ENCODE peak calls at places on chromosomes 1 and 21, in six cellular contexts. One of them, this sample, is unnamed.

GRCh38 chr1:10635385-10635896 is 160.7 kb downstream of the PEX14 start:
- DNase-seq in HCT116: no peak
- DNase-seq in neural progenitor cell: no peak
- DNase-seq in SK-N-SH: peak; percentile 49
- DNase-seq in MM.1S: no peak
- DNase-seq in PC-3: peak; percentile 79
- DNase-seq in this sample: peak; percentile 86

GRCh38 chr1:231693361-231694080 is 66.9 kb downstream of the DISC1 start:
- DNase-seq in SK-N-SH: no peak
- DNase-seq in HCT116: no peak
- DNase-seq in MM.1S: no peak
- DNase-seq in neural progenitor cell: no peak
- DNase-seq in PC-3: no peak
- DNase-seq in this sample: no peak

GRCh38 chr1:59146651-59147358 is 150.1 kb upstream of the FGGY start:
- DNase-seq in SK-N-SH: peak; percentile 56
- DNase-seq in PC-3: peak; percentile 46
- DNase-seq in neural progenitor cell: peak; percentile 66
- DNase-seq in HCT116: no peak
- DNase-seq in MM.1S: peak; percentile 29
- DNase-seq in this sample: peak; percentile 62

GRCh38 chr1:25795955-25796806 is 3.8 kb upstream of the SELENON start:
- DNase-seq in PC-3: peak; percentile 16
- DNase-seq in neural progenitor cell: no peak
- DNase-seq in HCT116: no peak
- DNase-seq in MM.1S: no peak
- DNase-seq in SK-N-SH: no peak
- DNase-seq in this sample: no peak

GRCh38 chr1:53712276-53712675 is 26.7 kb downstream of the GLIS1 start:
- DNase-seq in HCT116: no peak
- DNase-seq in SK-N-SH: no peak
- DNase-seq in neural progenitor cell: no peak
- DNase-seq in MM.1S: no peak
- DNase-seq in PC-3: peak; percentile 58
- DNase-seq in this sample: no peak

GRCh38 chr1:6162773-6163172 is 17.3 kb downstream of the CHD5 start:
- DNase-seq in neural progenitor cell: peak; percentile 49
- DNase-seq in PC-3: no peak
- DNase-seq in MM.1S: no peak
- DNase-seq in SK-N-SH: peak; percentile 90
- DNase-seq in HCT116: no peak
- DNase-seq in this sample: no peak

GRCh38 chr1:156684227-156684782 is 7.1 kb upstream of the NES start:
- DNase-seq in HCT116: no peak
- DNase-seq in PC-3: peak; percentile 54
- DNase-seq in MM.1S: no peak
- DNase-seq in neural progenitor cell: no peak
- DNase-seq in SK-N-SH: no peak
- DNase-seq in this sample: peak; percentile 86

GRCh38 chr1:77347646-77348045 is 65.8 kb downstream of the AK5 start:
- DNase-seq in HCT116: peak; percentile 4
- DNase-seq in MM.1S: no peak
- DNase-seq in PC-3: peak; percentile 86
- DNase-seq in SK-N-SH: no peak
- DNase-seq in neural progenitor cell: no peak
- DNase-seq in this sample: peak; percentile 96

GRCh38 chr1:209349372-209350324 is 233.9 kb upstream of the CAMK1G start:
- DNase-seq in neural progenitor cell: peak; percentile 19
- DNase-seq in PC-3: no peak
- DNase-seq in MM.1S: peak; percentile 19
- DNase-seq in HCT116: no peak
- DNase-seq in SK-N-SH: peak; percentile 69
- DNase-seq in this sample: peak; percentile 45

GRCh38 chr1:219347843-219348475 is 174.3 kb downstream of the LYPLAL1 start:
- DNase-seq in HCT116: no peak
- DNase-seq in MM.1S: no peak
- DNase-seq in SK-N-SH: no peak
- DNase-seq in neural progenitor cell: no peak
- DNase-seq in PC-3: no peak
- DNase-seq in this sample: no peak

GRCh38 chr1:205633421-205633976 is 1.7 kb upstream of the ELK4 start:
- DNase-seq in MM.1S: no peak
- DNase-seq in neural progenitor cell: no peak
- DNase-seq in HCT116: no peak
- DNase-seq in SK-N-SH: no peak
- DNase-seq in PC-3: peak; percentile 78
- DNase-seq in this sample: peak; percentile 93

GRCh38 chr21:32001390-32001789 is 128.6 kb downstream of the HUNK start:
- DNase-seq in PC-3: no peak
- DNase-seq in MM.1S: no peak
- DNase-seq in neural progenitor cell: no peak
- DNase-seq in HCT116: no peak
- DNase-seq in SK-N-SH: no peak
- DNase-seq in this sample: no peak

GRCh38 chr1:163737261-163737660 is 415.5 kb downstream of the NUF2 start:
- DNase-seq in SK-N-SH: no peak
- DNase-seq in HCT116: no peak
- DNase-seq in PC-3: peak; percentile 15
- DNase-seq in neural progenitor cell: no peak
- DNase-seq in MM.1S: no peak
- DNase-seq in this sample: no peak

GRCh38 chr1:79005945-79006344 is 585 bp downstream of the ADGRL4 start:
- DNase-seq in SK-N-SH: no peak
- DNase-seq in PC-3: no peak
- DNase-seq in MM.1S: no peak
- DNase-seq in HCT116: no peak
- DNase-seq in neural progenitor cell: peak; percentile 5
- DNase-seq in this sample: peak; percentile 40

GRCh38 chr1:115052454-115053083 is 22.9 kb downstream of the TSHB start:
- DNase-seq in MM.1S: peak; percentile 33
- DNase-seq in SK-N-SH: peak; percentile 61
- DNase-seq in neural progenitor cell: peak; percentile 80
- DNase-seq in HCT116: peak; percentile 62
- DNase-seq in PC-3: peak; percentile 86
- DNase-seq in this sample: peak; percentile 69

GRCh38 chr21:36881223-36881622 is 85.2 kb downstream of the HLCS start:
- DNase-seq in SK-N-SH: no peak
- DNase-seq in PC-3: no peak
- DNase-seq in MM.1S: no peak
- DNase-seq in neural progenitor cell: no peak
- DNase-seq in HCT116: no peak
- DNase-seq in this sample: no peak

GRCh38 chr1:206141996-206142395 is 24.8 kb upstream of the AVPR1B start:
- DNase-seq in SK-N-SH: no peak
- DNase-seq in neural progenitor cell: no peak
- DNase-seq in PC-3: no peak
- DNase-seq in MM.1S: no peak
- DNase-seq in HCT116: no peak
- DNase-seq in this sample: no peak

GRCh38 chr1:214658785-214659184 is 55.8 kb downstream of the CENPF start:
- DNase-seq in neural progenitor cell: peak; percentile 39
- DNase-seq in MM.1S: no peak
- DNase-seq in SK-N-SH: no peak
- DNase-seq in PC-3: peak; percentile 46
- DNase-seq in HCT116: no peak
- DNase-seq in this sample: peak; percentile 78

GRCh38 chr21:39182484-39183271 is 573 bp downstream of the PSMG1 start:
- DNase-seq in HCT116: no peak
- DNase-seq in neural progenitor cell: no peak
- DNase-seq in MM.1S: peak; percentile 39
- DNase-seq in PC-3: peak; percentile 25
- DNase-seq in SK-N-SH: no peak
- DNase-seq in this sample: peak; percentile 58

GRCh38 chr1:54324750-54325704 is 81.2 kb downstream of the SSBP3 start:
- DNase-seq in HCT116: no peak
- DNase-seq in MM.1S: no peak
- DNase-seq in PC-3: no peak
- DNase-seq in neural progenitor cell: no peak
- DNase-seq in SK-N-SH: no peak
- DNase-seq in this sample: no peak

GRCh38 chr1:112715264-112716053 is at the start of gene PPM1J:
- DNase-seq in neural progenitor cell: peak; percentile 92
- DNase-seq in MM.1S: peak; percentile 89
- DNase-seq in HCT116: peak; percentile 89
- DNase-seq in SK-N-SH: peak; percentile 96
- DNase-seq in PC-3: peak; percentile 97
- DNase-seq in this sample: peak; percentile 91

GRCh38 chr1:112712701-112713128 is 2.4 kb downstream of the PPM1J start:
- DNase-seq in SK-N-SH: no peak
- DNase-seq in HCT116: no peak
- DNase-seq in MM.1S: no peak
- DNase-seq in PC-3: no peak
- DNase-seq in neural progenitor cell: no peak
- DNase-seq in this sample: no peak

GRCh38 chr1:112716133-112716720 is 1.1 kb upstream of the PPM1J start:
- DNase-seq in PC-3: peak; percentile 96
- DNase-seq in HCT116: peak; percentile 89
- DNase-seq in neural progenitor cell: peak; percentile 94
- DNase-seq in MM.1S: peak; percentile 56
- DNase-seq in SK-N-SH: peak; percentile 89
- DNase-seq in this sample: peak; percentile 87

GRCh38 chr1:112713466-112714312 is 1.4 kb downstream of the PPM1J start:
- DNase-seq in neural progenitor cell: peak; percentile 28
- DNase-seq in PC-3: no peak
- DNase-seq in HCT116: no peak
- DNase-seq in SK-N-SH: no peak
- DNase-seq in MM.1S: no peak
- DNase-seq in this sample: no peak

DNA sequence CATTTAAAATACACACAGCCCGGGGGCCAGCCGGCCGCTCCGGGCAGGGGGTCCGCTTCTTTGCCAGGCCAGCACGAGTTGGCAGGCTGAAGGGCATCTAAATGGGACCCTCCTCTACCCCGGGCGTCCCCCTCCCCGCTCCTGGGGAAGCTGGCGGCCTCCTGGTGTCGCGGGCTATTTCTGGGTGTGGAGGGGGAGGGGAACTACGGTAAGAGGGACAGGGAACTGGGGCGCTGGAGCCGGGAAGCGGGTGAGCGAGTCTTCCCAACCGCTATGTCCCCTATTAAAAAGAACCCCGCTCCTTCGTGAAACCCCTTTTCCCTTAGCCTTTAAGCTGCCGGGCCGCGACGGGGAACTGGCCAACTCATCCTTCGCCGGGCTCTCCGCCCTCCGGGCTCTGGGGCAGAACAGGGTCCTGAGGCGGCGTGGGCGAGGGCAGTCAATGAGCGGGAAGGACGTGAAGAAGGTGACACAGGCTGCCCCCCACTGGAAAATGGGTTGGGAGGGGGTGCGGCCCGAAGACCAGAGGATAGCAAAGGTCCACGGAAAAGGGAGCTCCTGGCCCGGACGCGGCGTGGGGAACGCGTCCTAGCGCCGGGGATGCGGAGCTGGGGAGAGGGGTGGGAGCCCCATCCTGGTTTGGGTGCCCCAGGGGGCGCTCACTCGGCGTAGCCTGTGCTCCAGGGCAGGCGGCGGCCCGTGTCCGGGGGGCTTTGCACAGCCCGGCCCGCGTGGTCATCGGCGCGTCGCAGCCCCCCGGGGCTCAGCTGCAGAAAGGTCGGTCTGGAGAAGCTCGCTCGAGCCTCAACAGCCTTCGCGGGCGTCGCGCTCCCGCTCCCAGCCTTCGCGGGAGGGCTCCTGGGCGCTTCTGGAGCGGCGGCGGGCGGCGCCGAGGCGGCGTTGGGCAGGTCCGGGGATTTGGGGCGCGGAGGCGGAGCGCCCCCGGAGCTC is 544 bp downstream of the PPM1J start:
- DNase-seq in HCT116: no peak
- DNase-seq in MM.1S: no peak
- DNase-seq in PC-3: peak; percentile 20
- DNase-seq in SK-N-SH: peak; percentile 50
- DNase-seq in neural progenitor cell: peak; percentile 59
- DNase-seq in this sample: peak; percentile 60
- H2AFZ ChIP-seq in HCT116: no peak overlapping the region
- H2AFZ ChIP-seq in MM.1S: peak overlapping the region; percentile 27
- H2AFZ ChIP-seq in PC-3: peak overlapping the region; percentile 88
- H2AFZ ChIP-seq in SK-N-SH: peak overlapping the region; percentile 93
- H2AFZ ChIP-seq in neural progenitor cell: peak overlapping the region; percentile 52
- H2AFZ ChIP-seq in this sample: peak overlapping the region; percentile 74

DNA sequence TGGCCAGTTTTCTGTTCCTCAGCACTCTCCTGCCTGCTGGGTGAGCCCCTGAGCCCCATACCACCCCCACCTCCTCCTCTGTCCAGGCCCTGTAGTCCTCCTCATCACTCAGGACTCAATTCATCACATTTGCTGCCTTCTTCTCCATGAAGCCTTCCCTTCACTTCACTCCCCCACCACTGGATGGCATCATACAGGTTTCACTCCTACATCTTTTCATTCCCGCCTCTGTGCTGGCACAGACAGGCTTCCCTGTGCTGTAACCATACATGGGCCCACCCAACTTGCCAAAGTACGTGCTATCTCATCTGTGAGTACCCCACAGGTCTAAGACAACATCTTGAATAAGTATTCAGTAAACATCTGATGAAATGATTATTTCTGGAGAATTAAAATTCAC is 56.9 kb downstream of the SLC45A1 start:
- DNase-seq in SK-N-SH: no peak
- DNase-seq in PC-3: peak; percentile 66
- DNase-seq in neural progenitor cell: peak; percentile 55
- DNase-seq in MM.1S: no peak
- DNase-seq in HCT116: peak; percentile 24
- DNase-seq in this sample: peak; percentile 71
- H3K9ac ChIP-seq in SK-N-SH: no peak overlapping the region
- H3K9ac ChIP-seq in PC-3: no peak overlapping the region
- H3K9ac ChIP-seq in neural progenitor cell: no peak overlapping the region
- H3K9ac ChIP-seq in MM.1S: no peak overlapping the region
- H3K9ac ChIP-seq in HCT116: no peak overlapping the region
- H3K9ac ChIP-seq in this sample: peak overlapping the region; percentile 80

GRCh38 chr1:170664828-170665617 is 1.1 kb downstream of the PRRX1 start:
- DNase-seq in neural progenitor cell: peak; percentile 68
- DNase-seq in PC-3: no peak
- DNase-seq in MM.1S: no peak
- DNase-seq in SK-N-SH: peak; percentile 64
- DNase-seq in HCT116: no peak
- DNase-seq in this sample: peak; percentile 80
- TF ChIP-seq EZH2phosphoT487 in neural progenitor cell: peak; percentile 26
- TF ChIP-seq EZH2phosphoT487 in PC-3: no peak
- TF ChIP-seq EZH2phosphoT487 in MM.1S: no peak
- TF ChIP-seq EZH2phosphoT487 in SK-N-SH: no peak
- TF ChIP-seq EZH2phosphoT487 in HCT116: no peak
- TF ChIP-seq EZH2phosphoT487 in this sample: no peak

DNA sequence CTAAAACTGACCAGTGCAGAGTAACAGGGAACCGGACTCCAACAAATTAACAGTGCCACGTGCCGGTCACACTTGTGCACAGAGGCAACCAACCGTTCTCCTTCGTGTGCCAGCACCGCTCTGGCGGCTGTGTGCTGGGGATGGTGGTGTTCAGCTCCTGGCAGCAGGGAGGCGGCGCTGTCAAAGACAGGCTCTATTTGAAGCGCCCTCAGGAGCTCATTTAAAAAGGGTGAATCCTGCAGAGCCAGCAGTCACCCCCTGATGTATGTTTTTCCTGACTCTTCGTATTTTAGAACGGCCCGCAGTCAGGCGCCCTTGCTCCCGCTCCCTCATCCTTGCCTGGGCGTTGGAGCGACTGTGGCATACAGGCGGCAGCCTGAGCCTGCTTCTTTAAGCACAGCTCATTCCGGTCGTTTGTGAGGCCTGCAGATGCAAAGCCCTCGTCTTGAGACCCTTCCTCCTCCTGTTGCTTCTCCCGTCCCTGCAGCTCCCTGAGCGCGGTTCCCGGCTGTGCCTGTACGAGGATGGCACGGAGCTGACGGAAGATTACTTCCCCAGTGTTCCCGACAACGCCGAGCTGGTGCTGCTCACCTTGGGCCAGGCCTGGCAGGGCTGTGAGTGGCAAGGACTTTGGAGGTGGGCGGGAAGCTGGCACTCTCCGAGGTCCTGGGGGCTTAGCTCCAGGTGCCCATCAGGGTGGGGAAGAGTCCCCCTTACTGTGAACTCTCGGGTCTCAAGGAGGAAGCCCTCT is 1.1 kb downstream of the DFFB start:
- DNase-seq in HCT116: no peak
- DNase-seq in neural progenitor cell: peak; percentile 48
- DNase-seq in PC-3: peak; percentile 51
- DNase-seq in MM.1S: no peak
- DNase-seq in SK-N-SH: peak; percentile 52
- DNase-seq in this sample: peak; percentile 75
- H2AFZ ChIP-seq in HCT116: no peak overlapping the region
- H2AFZ ChIP-seq in neural progenitor cell: no peak overlapping the region
- H2AFZ ChIP-seq in PC-3: peak overlapping the region; percentile 93
- H2AFZ ChIP-seq in MM.1S: peak overlapping the region; percentile 80
- H2AFZ ChIP-seq in SK-N-SH: no peak overlapping the region
- H2AFZ ChIP-seq in this sample: peak overlapping the region; percentile 85